ENCODE peak calls at places on chromosomes 3 and 15, in five cellular contexts. J is neural progenitor cell, F is lower lobe of right lung, Q is bronchial epithelial cell, E is EL. A is an unnamed sample.

GRCh38 chr3:67610458-67610857 is 44.0 kb downstream of the SUCLG2 start:
- DNase-seq in J (no peak), F (no peak), Q (peak; percentile 73), E (peak; percentile 69), A (no peak)

GRCh38 chr3:152405915-152406802 is 137.4 kb downstream of the MBNL1 start:
- DNase-seq in J (no peak), F (no peak), Q (peak; percentile 97), E (peak; percentile 87), A (no peak)

GRCh38 chr3:47634996-47635395 is 56.3 kb upstream of the CSPG5 start:
- DNase-seq in J (no peak), F (no peak), Q (no peak), E (no peak), A (no peak)

GRCh38 chr15:98268163-98268562 is 307.7 kb downstream of the ARRDC4 start:
- DNase-seq in J (no peak), F (no peak), Q (no peak), E (no peak), A (no peak)

GRCh38 chr15:85614059-85614458 is 180.7 kb downstream of the KLHL25 start:
- DNase-seq in J (no peak), F (no peak), Q (no peak), E (no peak), A (no peak)

GRCh38 chr3:125055913-125056705 is at the start of gene HEG1:
- DNase-seq in J (peak; percentile 91), F (peak; percentile 91), Q (peak; percentile 37), E (peak; percentile 90), A (peak; percentile 97)

GRCh38 chr3:42052132-42052866 is 38.9 kb upstream of the TRAK1 start:
- DNase-seq in J (no peak), F (no peak), Q (no peak), E (peak; percentile 60), A (no peak)

GRCh38 chr15:75669191-75669878 is 21.6 kb downstream of the SNX33 start:
- DNase-seq in J (no peak), F (no peak), Q (peak; percentile 99), E (peak; percentile 44), A (no peak)

GRCh38 chr3:49638445-49638844 is 35.7 kb upstream of the APEH start:
- DNase-seq in J (no peak), F (no peak), Q (peak; percentile 70), E (peak; percentile 65), A (no peak)

GRCh38 chr3:191051037-191051436 is 148.0 kb upstream of the OSTN start:
- DNase-seq in J (peak; percentile 56), F (no peak), Q (peak; percentile 42), E (peak; percentile 33), A (no peak)

GRCh38 chr3:173371848-173372487 is 25.6 kb upstream of the NLGN1 start:
- DNase-seq in J (peak; percentile 33), F (no peak), Q (peak; percentile 35), E (peak; percentile 50), A (no peak)

GRCh38 chr3:129348734-129349133 is 70.1 kb downstream of the HMCES start:
- DNase-seq in J (no peak), F (no peak), Q (no peak), E (no peak), A (no peak)

GRCh38 chr3:106759686-106760085 is 617.6 kb upstream of the CCDC54 start:
- DNase-seq in J (no peak), F (no peak), Q (no peak), E (peak; percentile 58), A (no peak)

GRCh38 chr15:36814708-36815107 is 235.3 kb downstream of the CDIN1 start:
- DNase-seq in J (no peak), F (no peak), Q (peak; percentile 25), E (no peak), A (no peak)

GRCh38 chr15:50675524-50676144 is 11.0 kb downstream of the TRPM7 start:
- DNase-seq in J (no peak), F (no peak), Q (peak; percentile 45), E (peak; percentile 45), A (no peak)

GRCh38 chr3:121894191-121894990 is at the start of gene SLC15A2:
- DNase-seq in J (peak; percentile 54), F (peak; percentile 49), Q (no peak), E (no peak), A (peak; percentile 30)

GRCh38 chr3:43218156-43218555 is 68.2 kb upstream of the SNRK start:
- DNase-seq in J (no peak), F (no peak), Q (no peak), E (no peak), A (no peak)

A was measured in left ventricle myocardium superior.